ENCODE peak calls at places on chromosomes 7 and 10, in seven cellular contexts. One of them, this sample, is unnamed.

GRCh38 chr10:33126118-33126517 is 168.1 kb upstream of the ITGB1 start:
- DNase-seq in choroid plexus epithelial cell: peak
- DNase-seq in CMK: peak
- DNase-seq in cardiac muscle cell: peak
- DNase-seq in cardiac fibroblast: peak
- DNase-seq in stimulated activated CD4-positive, alpha-beta T cell treated with anti-CD3 and anti-CD28 coated beads, Interleukin-1b, Interleukin-23, amount 100 ng/mL, for 48 hours: peak
- DNase-seq in AG09309: no peak
- DNase-seq in this sample: peak

GRCh38 chr7:1536768-1537630 is 6.5 kb downstream of the MAFK start:
- DNase-seq in choroid plexus epithelial cell: peak
- DNase-seq in cardiac fibroblast: peak
- DNase-seq in AG09309: peak
- DNase-seq in stimulated activated CD4-positive, alpha-beta T cell treated with anti-CD3 and anti-CD28 coated beads, Interleukin-1b, Interleukin-23, amount 100 ng/mL, for 48 hours: no peak
- DNase-seq in cardiac muscle cell: peak
- DNase-seq in CMK: no peak
- DNase-seq in this sample: peak

GRCh38 chr7:141201145-141201885 is 127.5 kb downstream of the TMEM178B start:
- DNase-seq in stimulated activated CD4-positive, alpha-beta T cell treated with anti-CD3 and anti-CD28 coated beads, Interleukin-1b, Interleukin-23, amount 100 ng/mL, for 48 hours: no peak
- DNase-seq in cardiac fibroblast: no peak
- DNase-seq in cardiac muscle cell: no peak
- DNase-seq in choroid plexus epithelial cell: no peak
- DNase-seq in CMK: no peak
- DNase-seq in AG09309: no peak
- DNase-seq in this sample: no peak

GRCh38 chr10:607545-608196 is 81.8 kb downstream of the DIP2C start:
- DNase-seq in AG09309: no peak
- DNase-seq in CMK: no peak
- DNase-seq in cardiac fibroblast: no peak
- DNase-seq in stimulated activated CD4-positive, alpha-beta T cell treated with anti-CD3 and anti-CD28 coated beads, Interleukin-1b, Interleukin-23, amount 100 ng/mL, for 48 hours: no peak
- DNase-seq in choroid plexus epithelial cell: no peak
- DNase-seq in cardiac muscle cell: no peak
- DNase-seq in this sample: no peak

GRCh38 chr10:65518379-65518778 is 1407.5 kb upstream of the LRRTM3 start:
- DNase-seq in cardiac fibroblast: peak
- DNase-seq in AG09309: no peak
- DNase-seq in stimulated activated CD4-positive, alpha-beta T cell treated with anti-CD3 and anti-CD28 coated beads, Interleukin-1b, Interleukin-23, amount 100 ng/mL, for 48 hours: no peak
- DNase-seq in choroid plexus epithelial cell: peak
- DNase-seq in cardiac muscle cell: no peak
- DNase-seq in CMK: no peak
- DNase-seq in this sample: no peak

GRCh38 chr7:107995184-107996071 is 7.5 kb downstream of the LAMB1 start:
- DNase-seq in cardiac fibroblast: peak
- DNase-seq in CMK: no peak
- DNase-seq in AG09309: no peak
- DNase-seq in stimulated activated CD4-positive, alpha-beta T cell treated with anti-CD3 and anti-CD28 coated beads, Interleukin-1b, Interleukin-23, amount 100 ng/mL, for 48 hours: no peak
- DNase-seq in choroid plexus epithelial cell: peak
- DNase-seq in cardiac muscle cell: peak
- DNase-seq in this sample: peak

GRCh38 chr10:48439031-48439430 is 132.6 kb downstream of the MAPK8 start:
- DNase-seq in stimulated activated CD4-positive, alpha-beta T cell treated with anti-CD3 and anti-CD28 coated beads, Interleukin-1b, Interleukin-23, amount 100 ng/mL, for 48 hours: no peak
- DNase-seq in cardiac fibroblast: peak
- DNase-seq in CMK: no peak
- DNase-seq in AG09309: no peak
- DNase-seq in choroid plexus epithelial cell: peak
- DNase-seq in cardiac muscle cell: peak
- DNase-seq in this sample: peak

GRCh38 chr7:29538322-29538874 is 25.2 kb upstream of the PRR15 start:
- DNase-seq in stimulated activated CD4-positive, alpha-beta T cell treated with anti-CD3 and anti-CD28 coated beads, Interleukin-1b, Interleukin-23, amount 100 ng/mL, for 48 hours: no peak
- DNase-seq in cardiac muscle cell: peak
- DNase-seq in AG09309: no peak
- DNase-seq in cardiac fibroblast: no peak
- DNase-seq in CMK: no peak
- DNase-seq in choroid plexus epithelial cell: peak
- DNase-seq in this sample: no peak

GRCh38 chr7:130151591-130152269 is 53.5 kb downstream of the TMEM209 start:
- DNase-seq in cardiac fibroblast: peak
- DNase-seq in AG09309: peak
- DNase-seq in choroid plexus epithelial cell: peak
- DNase-seq in stimulated activated CD4-positive, alpha-beta T cell treated with anti-CD3 and anti-CD28 coated beads, Interleukin-1b, Interleukin-23, amount 100 ng/mL, for 48 hours: peak
- DNase-seq in CMK: peak
- DNase-seq in cardiac muscle cell: peak
- DNase-seq in this sample: peak

GRCh38 chr7:91892099-91892788 is 11.7 kb upstream of the MTERF1 start:
- DNase-seq in cardiac muscle cell: no peak
- DNase-seq in AG09309: no peak
- DNase-seq in choroid plexus epithelial cell: peak
- DNase-seq in stimulated activated CD4-positive, alpha-beta T cell treated with anti-CD3 and anti-CD28 coated beads, Interleukin-1b, Interleukin-23, amount 100 ng/mL, for 48 hours: no peak
- DNase-seq in CMK: no peak
- DNase-seq in cardiac fibroblast: no peak
- DNase-seq in this sample: no peak

This sample was measured in IMR-90.